ENCODE peak calls at places on chromosomes 7 and 10, in five cellular contexts. U, E, W, X and B are unnamed samples.
A peak's percentile ranks its signal among the peaks of the same experiment; 100 is the strongest.

GRCh38 chr7:112205348-112206237 is 606 bp downstream of the DOCK4 start:
- DNase-seq in W (no peak), U (peak; percentile 68), X (peak; percentile 52), E (peak; percentile 72), B (peak; percentile 64)

GRCh38 chr10:83536426-83536825 is 602.9 kb upstream of the GHITM start:
- DNase-seq in U (no peak), X (no peak), E (no peak), W (no peak), B (no peak)

GRCh38 chr7:107133396-107133795 is 35.4 kb upstream of the HBP1 start:
- DNase-seq in X (no peak), U (no peak), E (no peak), W (no peak), B (no peak)

GRCh38 chr10:89516149-89516832 is 19.1 kb downstream of the SLC16A12 start:
- DNase-seq in U (no peak), X (no peak), W (no peak), E (no peak), B (no peak)

GRCh38 chr10:91607661-91608442 is 25.0 kb downstream of the PPP1R3C start:
- DNase-seq in X (no peak), U (no peak), E (no peak), W (no peak), B (no peak)

GRCh38 chr10:13994932-13995331 is 335.8 kb downstream of the FRMD4A start:
- DNase-seq in X (no peak), W (no peak), U (no peak), E (no peak), B (no peak)

GRCh38 chr7:100516135-100516812 is 22.7 kb upstream of the AGFG2 start:
- DNase-seq in X (no peak), U (no peak), E (no peak), W (no peak), B (no peak)

GRCh38 chr10:50260791-50261281 is 9.5 kb upstream of the ASAH2 start:
- DNase-seq in U (no peak), X (peak; percentile 79), E (no peak), W (no peak), B (no peak)

GRCh38 chr7:44808914-44809393 is 12.5 kb downstream of the PPIA start:
- DNase-seq in U (no peak), W (no peak), E (no peak), X (no peak), B (no peak)

GRCh38 chr10:118259288-118259906 is 82.7 kb downstream of the FAM204A start:
- DNase-seq in U (no peak), W (no peak), E (peak; percentile 67), X (peak; percentile 30), B (peak; percentile 18)

GRCh38 chr7:108815815-108816214 is 246.1 kb downstream of the DNAJB9 start:
- DNase-seq in U (no peak), X (no peak), W (no peak), E (no peak), B (no peak)

GRCh38 chr10:22086730-22087364 is 83.3 kb upstream of the DNAJC1 start:
- DNase-seq in E (no peak), W (peak; percentile 46), U (peak; percentile 42), X (no peak), B (peak; percentile 47)

GRCh38 chr10:75889051-75889450 is 457.6 kb downstream of the LRMDA start:
- DNase-seq in U (no peak), X (no peak), W (no peak), E (no peak), B (no peak)

GRCh38 chr7:1967512-1968396 is 265.0 kb downstream of the MAD1L1 start:
- DNase-seq in X (no peak), E (no peak), U (no peak), W (no peak), B (no peak)

GRCh38 chr10:5816170-5816569 is 2.9 kb upstream of the GDI2 start:
- DNase-seq in U (no peak), E (no peak), W (no peak), X (no peak), B (no peak)

GRCh38 chr7:102273749-102274712 is 12.6 kb upstream of the SH2B2 start:
- DNase-seq in W (no peak), U (no peak), E (no peak), X (no peak), B (no peak)

GRCh38 chr7:73738220-73738611 is 386 bp downstream of the ABHD11 start:
- DNase-seq in E (no peak), U (no peak), W (peak; percentile 15), X (peak; percentile 36), B (peak; percentile 58)

GRCh38 chr7:116671681-116672595 is at the start of gene MET:
- DNase-seq in W (peak; percentile 44), U (peak; percentile 43), X (peak; percentile 58), E (peak; percentile 64), B (peak; percentile 69)

GRCh38 chr7:42237162-42237821 is at the start of gene GLI3:
- DNase-seq in E (peak; percentile 94), W (no peak), X (peak; percentile 84), U (peak; percentile 64), B (no peak)